ENCODE peak calls at places on chromosome 2, in four cellular contexts. U is NCI-H2081, O is frontal cortex, Z is LoVo. E is an unnamed sample.
A peak's percentile ranks its signal among the peaks of the same experiment; 100 is the strongest.

GRCh38 chr2:12606472-12607000 is 110.2 kb upstream of the TRIB2 start:
- DNase-seq in O (no peak), U (no peak), Z (no peak), E (no peak)

GRCh38 chr2:174759381-174760064 is 4.7 kb downstream of the CHRNA1 start:
- DNase-seq in U (no peak), Z (no peak), O (no peak), E (no peak)

GRCh38 chr2:42045389-42045788 is 2.4 kb upstream of the PKDCC start:
- DNase-seq in Z (no peak), O (no peak), U (no peak), E (no peak)

GRCh38 chr2:103396152-103396551 is 634.3 kb downstream of the TMEM182 start:
- DNase-seq in U (no peak), O (no peak), Z (no peak), E (no peak)

GRCh38 chr2:133264951-133265949 is 303.0 kb downstream of the NCKAP5 start:
- DNase-seq in O (no peak), Z (no peak), U (no peak), E (no peak)

GRCh38 chr2:54572636-54573531 is 116.8 kb downstream of the SPTBN1 start:
- DNase-seq in O (no peak), Z (peak; percentile 42), U (no peak), E (no peak)

GRCh38 chr2:49028101-49028500 is 126.2 kb downstream of the FSHR start:
- DNase-seq in O (no peak), U (no peak), Z (no peak), E (no peak)

GRCh38 chr2:219836647-219837177 is 209.3 kb downstream of the SLC4A3 start:
- DNase-seq in U (no peak), Z (peak; percentile 13), O (no peak), E (no peak)

GRCh38 chr2:53708988-53709387 is 58.6 kb upstream of the CHAC2 start:
- DNase-seq in Z (no peak), U (no peak), O (no peak), E (no peak)

GRCh38 chr2:84641016-84641415 is 124.7 kb downstream of the DNAH6 start:
- DNase-seq in U (no peak), Z (no peak), O (no peak), E (no peak)

GRCh38 chr2:20667531-20668401 is 822 bp downstream of the GDF7 start:
- DNase-seq in O (peak; percentile 26), U (no peak), Z (no peak), E (no peak)

GRCh38 chr2:29895296-29895695 is 26.1 kb downstream of the ALK start:
- DNase-seq in U (no peak), O (no peak), Z (no peak), E (no peak)

GRCh38 chr2:114543106-114543806 is 100.8 kb downstream of the DPP10 start:
- DNase-seq in Z (no peak), O (no peak), U (no peak), E (no peak)

GRCh38 chr2:64541547-64541946 is 17.4 kb downstream of the AFTPH start:
- DNase-seq in O (no peak), Z (no peak), U (no peak), E (no peak)

GRCh38 chr2:152573168-152573567 is 144.1 kb downstream of the PRPF40A start:
- DNase-seq in Z (no peak), U (no peak), O (no peak), E (no peak)

GRCh38 chr2:51981813-51982212 is 949.9 kb upstream of the NRXN1 start:
- DNase-seq in Z (no peak), U (no peak), O (no peak), E (no peak)

GRCh38 chr2:219228026-219228744 is 1.3 kb downstream of the ATG9A start:
- DNase-seq in O (no peak), Z (no peak), U (no peak), E (no peak)

GRCh38 chr2:199975297-199975895 is 20.0 kb downstream of the MAIP1 start:
- DNase-seq in O (no peak), U (no peak), Z (peak; percentile 57), E (no peak)

GRCh38 chr2:145344076-145344724 is 824.3 kb upstream of the ZEB2 start:
- DNase-seq in Z (no peak), O (no peak), U (no peak), E (no peak)

GRCh38 chr2:233972941-233973575 is 55.9 kb downstream of the TRPM8 start:
- DNase-seq in Z (no peak), U (no peak), O (no peak), E (no peak)

GRCh38 chr2:160006466-160006865 is 55.9 kb downstream of the PLA2R1 start:
- DNase-seq in O (no peak), Z (no peak), U (no peak), E (no peak)

GRCh38 chr2:29097569-29097968 is 17.6 kb upstream of the CLIP4 start:
- DNase-seq in U (no peak), O (no peak), Z (no peak), E (no peak)

GRCh38 chr2:88967844-88968243 is 276.4 kb downstream of the RPIA start:
- DNase-seq in O (no peak), Z (no peak), U (no peak), E (no peak)

GRCh38 chr2:17594533-17595391 is 54.3 kb downstream of the VSNL1 start:
- DNase-seq in U (no peak), Z (no peak), O (no peak), E (no peak)

GRCh38 chr2:120617055-120617454 is 118.6 kb upstream of the GLI2 start:
- DNase-seq in U (no peak), Z (no peak), O (no peak), E (no peak)

GRCh38 chr2:11542275-11542819 is 8.5 kb downstream of the GREB1 start:
- DNase-seq in Z (no peak), U (no peak), O (no peak), E (no peak)

GRCh38 chr2:185507703-185508102 is 230.9 kb upstream of the FSIP2 start:
- DNase-seq in U (peak; percentile 57), Z (no peak), O (no peak), E (no peak)

GRCh38 chr2:234679151-234679765 is 182.4 kb upstream of the ARL4C start:
- DNase-seq in U (no peak), Z (no peak), O (no peak), E (no peak)

GRCh38 chr2:67970071-67970470 is 92.7 kb downstream of the C1D start:
- DNase-seq in O (no peak), Z (no peak), U (no peak), E (no peak)

GRCh38 chr2:96095116-96095636 is 21.2 kb downstream of the ADRA2B start:
- DNase-seq in U (no peak), O (no peak), Z (peak; percentile 45), E (no peak)

GRCh38 chr2:237904806-237905599 is 45.6 kb downstream of the RAMP1 start:
- DNase-seq in U (no peak), Z (no peak), O (no peak), E (no peak)

GRCh38 chr2:68905116-68905515 is 33.9 kb upstream of the BMP10 start:
- DNase-seq in O (no peak), Z (no peak), U (no peak), E (no peak)

GRCh38 chr2:228700638-228701037 is 519.2 kb upstream of the SPHKAP start:
- DNase-seq in O (no peak), U (no peak), Z (peak; percentile 16), E (no peak)

GRCh38 chr2:64750001-64750816 is 96.5 kb upstream of the SERTAD2 start:
- DNase-seq in Z (peak; percentile 49), O (peak; percentile 20), U (peak; percentile 34), E (no peak)

GRCh38 chr2:31660165-31660564 is 79.4 kb upstream of the SRD5A2 start:
- DNase-seq in O (no peak), U (no peak), Z (no peak), E (no peak)

GRCh38 chr2:239593965-239594771 is 193.3 kb upstream of the HDAC4 start:
- DNase-seq in O (no peak), U (no peak), Z (no peak), E (no peak)